ENCODE peak calls at places on chromosomes 16 and 17, in nine cellular contexts. M, G, W, E, Q, I, P, O and F are unnamed samples.

GRCh38 chr17:71472809-71473789 is 647.7 kb upstream of the SOX9 start:
- DNase-seq in M (no peak), G (peak; percentile 81), W (no peak), E (peak; percentile 81), Q (peak; percentile 32), I (peak; percentile 42), P (peak; percentile 6), O (no peak), F (peak; percentile 72)

GRCh38 chr16:1063728-1064127 is 8.8 kb upstream of the SSTR5 start:
- DNase-seq in M (no peak), G (no peak), W (no peak), E (no peak), Q (no peak), I (no peak), P (no peak), O (no peak), F (no peak)

GRCh38 chr17:78345791-78346494 is 13.9 kb downstream of the SOCS3 start:
- DNase-seq in M (no peak), G (no peak), W (no peak), E (no peak), Q (no peak), I (no peak), P (no peak), O (no peak), F (no peak)

GRCh38 chr17:49051269-49051668 is 54.1 kb downstream of the IGF2BP1 start:
- DNase-seq in M (no peak), G (peak; percentile 57), W (no peak), E (no peak), Q (no peak), I (no peak), P (no peak), O (no peak), F (no peak)

GRCh38 chr17:4204676-4205075 is 59.1 kb downstream of the ANKFY1 start:
- DNase-seq in M (peak; percentile 43), G (no peak), W (peak; percentile 76), E (peak; percentile 64), Q (no peak), I (peak; percentile 76), P (no peak), O (peak; percentile 49), F (no peak)

GRCh38 chr16:67249178-67249759 is 490 bp downstream of the SLC9A5 start:
- DNase-seq in M (no peak), G (no peak), W (peak; percentile 17), E (no peak), Q (no peak), I (no peak), P (no peak), O (no peak), F (no peak)

GRCh38 chr17:73071387-73071999 is 21.0 kb downstream of the SLC39A11 start:
- DNase-seq in M (no peak), G (no peak), W (no peak), E (no peak), Q (no peak), I (no peak), P (no peak), O (no peak), F (no peak)

GRCh38 chr17:38636054-38636453 is 30.3 kb upstream of the SRCIN1 start:
- DNase-seq in M (no peak), G (peak; percentile 68), W (no peak), E (no peak), Q (no peak), I (no peak), P (no peak), O (no peak), F (no peak)

GRCh38 chr17:496761-497586 is 144.4 kb upstream of the RPH3AL start:
- DNase-seq in M (no peak), G (no peak), W (no peak), E (no peak), Q (no peak), I (no peak), P (no peak), O (no peak), F (no peak)

DNA sequence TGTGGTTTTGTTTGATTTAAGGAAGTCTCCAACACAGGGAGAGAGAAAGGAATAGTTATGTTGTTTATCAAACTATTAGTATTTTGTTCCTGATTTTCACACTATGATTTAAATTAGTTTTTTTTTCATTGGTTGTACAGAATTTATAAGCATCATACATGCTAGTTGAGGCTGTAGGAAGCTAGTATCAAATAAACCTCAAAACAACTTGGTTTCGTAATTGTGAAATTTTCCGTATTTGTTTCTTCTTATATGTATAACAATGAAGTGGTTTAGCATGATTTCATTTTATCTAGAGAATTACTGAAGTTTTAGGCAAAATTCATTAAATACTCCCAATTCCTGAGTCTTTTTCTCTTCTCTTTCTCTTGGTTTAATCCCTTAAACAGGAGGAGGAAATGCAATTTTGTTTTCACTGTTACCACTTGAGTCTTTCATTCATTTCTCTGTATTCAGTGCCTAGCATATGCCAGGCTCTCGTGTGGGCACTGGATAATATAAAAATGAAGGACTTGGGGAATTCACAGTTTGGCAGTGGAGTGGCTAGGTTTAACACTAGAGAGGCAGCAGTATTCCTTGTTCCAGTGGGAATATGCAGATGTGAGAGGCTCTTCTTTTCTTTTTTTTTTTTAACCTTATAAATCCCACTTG is 1.8 kb downstream of the CYLD start:
- DNase-seq in M (no peak), G (no peak), W (no peak), E (no peak), Q (no peak), I (no peak), P (no peak), O (no peak), F (no peak)
- H3K27ac ChIP-seq in M (no peak overlapping the region), G (no peak overlapping the region), W (peak overlapping the region; percentile 89), E (no peak overlapping the region), Q (no peak overlapping the region), I (no peak overlapping the region), P (peak overlapping the region; percentile 88), O (no peak overlapping the region), F (no peak overlapping the region)

DNA sequence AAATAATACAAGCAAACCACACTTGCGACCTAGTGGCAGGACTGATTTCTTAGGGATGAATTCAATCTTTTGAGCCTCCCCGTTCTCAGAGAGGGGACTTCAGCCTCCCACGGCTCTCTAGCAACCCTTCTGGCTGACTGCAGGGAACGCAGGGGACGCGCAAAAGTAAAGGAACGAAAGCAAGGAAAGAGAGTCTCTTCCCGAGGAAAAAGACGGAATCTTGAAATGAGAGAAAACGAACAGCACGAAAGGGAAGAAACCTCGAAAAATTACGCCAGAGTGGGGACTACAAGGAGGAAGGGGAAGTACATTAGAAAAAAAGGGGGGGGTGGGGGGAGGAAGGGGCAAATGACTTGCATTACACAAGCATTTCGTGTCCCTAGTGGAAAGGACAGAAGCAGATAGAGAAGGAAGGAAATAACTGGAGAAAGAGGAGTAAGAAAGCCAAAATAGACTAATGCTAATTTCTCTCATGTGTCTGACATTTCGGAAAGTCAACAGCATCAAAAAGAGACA is 1.2 kb downstream of the GRB2 start:
- DNase-seq in M (peak; percentile 67), G (peak; percentile 89), W (peak; percentile 57), E (peak; percentile 88), Q (peak; percentile 62), I (no peak), P (peak; percentile 67), O (peak; percentile 55), F (peak; percentile 74)
- TF ChIP-seq CTCF in M (peak; percentile 24), G (peak; percentile 82), W (peak; percentile 88), E (peak; percentile 77), Q (peak; percentile 97), I (peak; percentile 99), P (peak; percentile 72), O (peak; percentile 58), F (peak; percentile 97)

GRCh38 chr17:81043319-81043724 is 8.4 kb downstream of the BAIAP2 start:
- DNase-seq in M (no peak), G (no peak), W (no peak), E (no peak), Q (no peak), I (no peak), P (no peak), O (no peak), F (no peak)

GRCh38 chr17:81044764-81045589 is 10.0 kb downstream of the BAIAP2 start:
- DNase-seq in M (peak; percentile 69), G (no peak), W (peak; percentile 79), E (peak; percentile 75), Q (no peak), I (no peak), P (peak; percentile 91), O (peak; percentile 88), F (no peak)

GRCh38 chr17:81045590-81046095 is 10.7 kb downstream of the BAIAP2 start:
- DNase-seq in M (no peak), G (no peak), W (no peak), E (no peak), Q (no peak), I (no peak), P (no peak), O (no peak), F (no peak)

GRCh38 chr17:81043725-81044427 is 8.9 kb downstream of the BAIAP2 start:
- DNase-seq in M (no peak), G (peak; percentile 61), W (no peak), E (peak; percentile 80), Q (no peak), I (no peak), P (no peak), O (no peak), F (peak; percentile 92)

GRCh38 chr17:81044428-81044763 is 9.4 kb downstream of the BAIAP2 start:
- DNase-seq in M (no peak), G (no peak), W (no peak), E (no peak), Q (no peak), I (no peak), P (no peak), O (no peak), F (no peak)
- H3K27ac ChIP-seq in M (no peak overlapping the region), G (no peak overlapping the region), W (no peak overlapping the region), E (peak overlapping the region; percentile 64), Q (peak overlapping the region; percentile 99), I (peak overlapping the region; percentile 39), P (peak overlapping the region; percentile 86), O (peak overlapping the region; percentile 69), F (peak overlapping the region; percentile 98)

DNA sequence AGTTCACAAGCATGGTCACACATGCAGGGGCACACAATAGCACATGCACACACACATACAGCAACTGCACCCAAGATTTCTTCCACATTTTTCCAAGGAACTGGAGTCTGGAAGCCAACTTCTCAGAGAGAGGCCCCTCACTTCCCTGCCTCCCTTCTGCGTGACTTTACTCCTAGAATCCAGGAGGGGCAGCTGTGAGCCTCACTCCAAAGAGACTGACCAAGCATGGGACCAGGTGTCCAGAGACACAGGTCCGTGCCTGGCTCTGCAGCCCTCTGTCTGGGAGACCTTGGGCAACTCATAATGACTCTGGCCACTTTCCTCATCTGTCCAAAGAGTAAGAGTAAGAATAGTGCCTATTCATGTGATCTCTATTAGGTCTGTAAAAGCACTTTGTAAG is 104.7 kb upstream of the TMEM132E start:
- DNase-seq in M (no peak), G (peak; percentile 34), W (no peak), E (no peak), Q (no peak), I (no peak), P (no peak), O (no peak), F (no peak)
- TF ChIP-seq CTCF in M (no peak), G (peak; percentile 27), W (no peak), E (no peak), Q (no peak), I (no peak), P (no peak), O (no peak), F (no peak)

GRCh38 chr16:65749566-65749965 is 616.9 kb upstream of the CDH5 start:
- DNase-seq in M (no peak), G (no peak), W (no peak), E (no peak), Q (no peak), I (no peak), P (no peak), O (no peak), F (no peak)
- H3K27ac ChIP-seq in M (no peak overlapping the region), G (no peak overlapping the region), W (no peak overlapping the region), E (no peak overlapping the region), Q (no peak overlapping the region), I (no peak overlapping the region), P (no peak overlapping the region), O (no peak overlapping the region), F (no peak overlapping the region)